ENCODE peak calls at places on chromosomes 1 and 21, in seven cellular contexts. C is activated CD8-positive, alpha-beta T cell treated with anti-CD3 and anti-CD28 coated beads, Interleukin-2, amount 10 ng/mL, durations not matched to agents 7 days and 5 days; V is B cell; X is activated gamma-delta T cell treated with anti-CD3 and anti-CD28 coated beads, Interleukin-2, amount 50 U/mL, for 16 hours; L is right cardiac atrium; J is stimulated activated CD4-positive, alpha-beta T cell treated with anti-CD3 and anti-CD28 coated beads, Interleukin-4, amount 100 ng/mL, for 4 hours; E is AG10803. U is an unnamed sample.

GRCh38 chr1:9320520-9321479 is 28.1 kb downstream of the SPSB1 start:
- DNase-seq in C (no peak), V (no peak), X (no peak), L (no peak), J (no peak), E (no peak), U (no peak)

GRCh38 chr1:151680391-151680790 is 36.2 kb downstream of the CELF3 start:
- DNase-seq in C (no peak), V (no peak), X (no peak), L (no peak), J (no peak), E (peak), U (no peak)

GRCh38 chr1:228158151-228158571 is 7.4 kb upstream of the IBA57 start:
- DNase-seq in C (no peak), V (no peak), X (no peak), L (peak), J (no peak), E (no peak), U (no peak)

GRCh38 chr1:25675729-25676476 is 59.3 kb downstream of the MAN1C1 start:
- DNase-seq in C (peak), V (no peak), X (peak), L (no peak), J (peak), E (no peak), U (no peak)

GRCh38 chr1:182633657-182634281 is 29.6 kb upstream of the RGS16 start:
- DNase-seq in C (no peak), V (peak), X (no peak), L (no peak), J (no peak), E (no peak), U (no peak)

GRCh38 chr1:153231800-153232199 is 14.4 kb downstream of the PRR9 start:
- DNase-seq in C (no peak), V (no peak), X (no peak), L (no peak), J (no peak), E (no peak), U (no peak)

GRCh38 chr1:14597343-14598006 is 1.0 kb upstream of the KAZN start:
- DNase-seq in C (no peak), V (no peak), X (no peak), L (no peak), J (no peak), E (peak), U (peak)

GRCh38 chr21:15848632-15849031 is 118.8 kb downstream of the USP25 start:
- DNase-seq in C (no peak), V (no peak), X (no peak), L (no peak), J (no peak), E (peak), U (no peak)

GRCh38 chr21:17441370-17441769 is 71.5 kb upstream of the CXADR start:
- DNase-seq in C (no peak), V (no peak), X (no peak), L (no peak), J (no peak), E (no peak), U (peak)

GRCh38 chr1:108590436-108590835 is 30.5 kb downstream of the EEIG2 start:
- DNase-seq in C (no peak), V (no peak), X (no peak), L (peak), J (no peak), E (peak), U (peak)

GRCh38 chr1:177255411-177255810 is 84.7 kb downstream of the BRINP2 start:
- DNase-seq in C (no peak), V (no peak), X (no peak), L (no peak), J (no peak), E (no peak), U (no peak)

GRCh38 chr1:57353589-57353988 is 70.3 kb downstream of the DAB1 start:
- DNase-seq in C (no peak), V (no peak), X (no peak), L (no peak), J (no peak), E (peak), U (no peak)

GRCh38 chr1:60694980-60695379 is 387.4 kb upstream of the NFIA start:
- DNase-seq in C (no peak), V (no peak), X (no peak), L (no peak), J (no peak), E (no peak), U (no peak)

GRCh38 chr1:117026361-117026760 is 24.8 kb downstream of the CD101 start:
- DNase-seq in C (no peak), V (no peak), X (no peak), L (no peak), J (no peak), E (peak), U (no peak)

GRCh38 chr21:41687633-41688032 is 79.2 kb downstream of the RIPK4 start:
- DNase-seq in C (no peak), V (no peak), X (no peak), L (no peak), J (no peak), E (no peak), U (no peak)

GRCh38 chr1:168360151-168360550 is 79.5 kb downstream of the TBX19 start:
- DNase-seq in C (peak), V (no peak), X (peak), L (no peak), J (no peak), E (peak), U (no peak)

GRCh38 chr1:91650764-91651163 is 150.1 kb downstream of the CDC7 start:
- DNase-seq in C (no peak), V (no peak), X (no peak), L (peak), J (no peak), E (peak), U (peak)

GRCh38 chr1:40976952-40977690 is 2.4 kb upstream of the CTPS1 start:
- DNase-seq in C (no peak), V (no peak), X (no peak), L (no peak), J (no peak), E (peak), U (peak)

GRCh38 chr1:161082996-161083742 is 6.2 kb downstream of the NECTIN4 start:
- DNase-seq in C (no peak), V (no peak), X (no peak), L (peak), J (no peak), E (peak), U (peak)

GRCh38 chr1:217527151-217527550 is 103.7 kb downstream of the GPATCH2 start:
- DNase-seq in C (no peak), V (no peak), X (no peak), L (no peak), J (no peak), E (no peak), U (no peak)

GRCh38 chr1:13898406-13898805 is 198.4 kb downstream of the PRDM2 start:
- DNase-seq in C (no peak), V (no peak), X (no peak), L (no peak), J (no peak), E (no peak), U (no peak)

U was measured in fibroblast of gingiva.